ENCODE peak calls at places on chromosomes 11 and 22, in seven cellular contexts. One of them, this sample, is unnamed.

GRCh38 chr11:12864316-12865156 is 144.6 kb upstream of the RASSF10 start:
- DNase-seq in lower lobe of right lung: no peak
- DNase-seq in astrocyte: peak; percentile 92
- DNase-seq in substantia nigra: no peak
- DNase-seq in sigmoid colon: no peak
- DNase-seq in HFFc6: peak; percentile 84
- DNase-seq in HS-5: no peak
- DNase-seq in this sample: no peak

GRCh38 chr22:21688341-21688705 is 22.5 kb downstream of the PPIL2 start:
- DNase-seq in lower lobe of right lung: no peak
- DNase-seq in astrocyte: no peak
- DNase-seq in substantia nigra: no peak
- DNase-seq in sigmoid colon: no peak
- DNase-seq in HFFc6: no peak
- DNase-seq in HS-5: no peak
- DNase-seq in this sample: no peak

GRCh38 chr22:45692549-45692948 is 20.9 kb downstream of the ATXN10 start:
- DNase-seq in lower lobe of right lung: no peak
- DNase-seq in astrocyte: peak; percentile 65
- DNase-seq in substantia nigra: no peak
- DNase-seq in sigmoid colon: no peak
- DNase-seq in HFFc6: peak; percentile 46
- DNase-seq in HS-5: peak; percentile 43
- DNase-seq in this sample: peak; percentile 43

GRCh38 chr22:28137036-28137435 is 218.0 kb upstream of the PITPNB start:
- DNase-seq in lower lobe of right lung: no peak
- DNase-seq in astrocyte: no peak
- DNase-seq in substantia nigra: no peak
- DNase-seq in sigmoid colon: no peak
- DNase-seq in HFFc6: no peak
- DNase-seq in HS-5: no peak
- DNase-seq in this sample: no peak

GRCh38 chr22:24156146-24156914 is 25.0 kb upstream of the SUSD2 start:
- DNase-seq in lower lobe of right lung: peak; percentile 70
- DNase-seq in astrocyte: peak; percentile 33
- DNase-seq in substantia nigra: no peak
- DNase-seq in sigmoid colon: no peak
- DNase-seq in HFFc6: no peak
- DNase-seq in HS-5: no peak
- DNase-seq in this sample: peak; percentile 79

GRCh38 chr22:23113067-23113846 is 28.5 kb downstream of the RSPH14 start:
- DNase-seq in lower lobe of right lung: no peak
- DNase-seq in astrocyte: no peak
- DNase-seq in substantia nigra: peak; percentile 30
- DNase-seq in sigmoid colon: no peak
- DNase-seq in HFFc6: no peak
- DNase-seq in HS-5: no peak
- DNase-seq in this sample: peak; percentile 42

GRCh38 chr22:37518509-37519267 is 527 bp downstream of the CARD10 start:
- DNase-seq in lower lobe of right lung: no peak
- DNase-seq in astrocyte: no peak
- DNase-seq in substantia nigra: no peak
- DNase-seq in sigmoid colon: no peak
- DNase-seq in HFFc6: no peak
- DNase-seq in HS-5: no peak
- DNase-seq in this sample: no peak

GRCh38 chr22:31121403-31121802 is 1.4 kb upstream of the INPP5J start:
- DNase-seq in lower lobe of right lung: no peak
- DNase-seq in astrocyte: no peak
- DNase-seq in substantia nigra: no peak
- DNase-seq in sigmoid colon: no peak
- DNase-seq in HFFc6: no peak
- DNase-seq in HS-5: no peak
- DNase-seq in this sample: no peak

GRCh38 chr22:49366437-49366836 is 461.2 kb downstream of the BRD1 start:
- DNase-seq in lower lobe of right lung: no peak
- DNase-seq in astrocyte: no peak
- DNase-seq in substantia nigra: no peak
- DNase-seq in sigmoid colon: peak; percentile 12
- DNase-seq in HFFc6: no peak
- DNase-seq in HS-5: no peak
- DNase-seq in this sample: no peak

GRCh38 chr11:65058419-65059054 is at the start of gene NAALADL1:
- DNase-seq in lower lobe of right lung: no peak
- DNase-seq in astrocyte: no peak
- DNase-seq in substantia nigra: no peak
- DNase-seq in sigmoid colon: no peak
- DNase-seq in HFFc6: no peak
- DNase-seq in HS-5: no peak
- DNase-seq in this sample: no peak